ENCODE peak calls at places on chromosomes 2 and 18, in six cellular contexts. One of them, this sample, is unnamed.

GRCh38 chr2:187165936-187166335 is 282.1 kb downstream of the CALCRL start:
- DNase-seq in tibial nerve: no peak
- DNase-seq in K562: no peak
- DNase-seq in uterus: no peak
- DNase-seq in A549: no peak
- DNase-seq in Peyer's patch: no peak
- DNase-seq in this sample: no peak

GRCh38 chr2:150339282-150339681 is 148.2 kb downstream of the RND3 start:
- DNase-seq in tibial nerve: no peak
- DNase-seq in K562: no peak
- DNase-seq in uterus: no peak
- DNase-seq in A549: no peak
- DNase-seq in Peyer's patch: no peak
- DNase-seq in this sample: no peak

GRCh38 chr2:143928613-143929012 is 591.3 kb downstream of the ZEB2 start:
- DNase-seq in tibial nerve: no peak
- DNase-seq in K562: no peak
- DNase-seq in uterus: no peak
- DNase-seq in A549: no peak
- DNase-seq in Peyer's patch: no peak
- DNase-seq in this sample: no peak

GRCh38 chr2:215423928-215424540 is 11.8 kb downstream of the FN1 start:
- DNase-seq in tibial nerve: no peak
- DNase-seq in K562: no peak
- DNase-seq in uterus: no peak
- DNase-seq in A549: no peak
- DNase-seq in Peyer's patch: no peak
- DNase-seq in this sample: no peak

GRCh38 chr2:17752892-17753802 is 463 bp downstream of the SMC6 start:
- DNase-seq in tibial nerve: no peak
- DNase-seq in K562: peak; percentile 67
- DNase-seq in uterus: no peak
- DNase-seq in A549: peak; percentile 83
- DNase-seq in Peyer's patch: peak; percentile 68
- DNase-seq in this sample: peak; percentile 6

GRCh38 chr2:19120941-19121750 is 237.3 kb downstream of the OSR1 start:
- DNase-seq in tibial nerve: peak; percentile 44
- DNase-seq in K562: no peak
- DNase-seq in uterus: no peak
- DNase-seq in A549: no peak
- DNase-seq in Peyer's patch: no peak
- DNase-seq in this sample: peak; percentile 57

GRCh38 chr2:215921884-215922283 is 91.5 kb downstream of the MREG start:
- DNase-seq in tibial nerve: no peak
- DNase-seq in K562: no peak
- DNase-seq in uterus: no peak
- DNase-seq in A549: peak; percentile 31
- DNase-seq in Peyer's patch: peak; percentile 52
- DNase-seq in this sample: no peak

GRCh38 chr2:112293636-112294401 is 18.4 kb downstream of the ZC3H6 start:
- DNase-seq in tibial nerve: no peak
- DNase-seq in K562: no peak
- DNase-seq in uterus: no peak
- DNase-seq in A549: no peak
- DNase-seq in Peyer's patch: no peak
- DNase-seq in this sample: no peak

GRCh38 chr18:33076601-33077000 is 303.8 kb upstream of the KLHL14 start:
- DNase-seq in tibial nerve: no peak
- DNase-seq in K562: no peak
- DNase-seq in uterus: no peak
- DNase-seq in A549: no peak
- DNase-seq in Peyer's patch: no peak
- DNase-seq in this sample: no peak

GRCh38 chr2:203949228-203949627 is 12.7 kb downstream of the ICOS start:
- DNase-seq in tibial nerve: no peak
- DNase-seq in K562: no peak
- DNase-seq in uterus: no peak
- DNase-seq in A549: no peak
- DNase-seq in Peyer's patch: no peak
- DNase-seq in this sample: no peak

GRCh38 chr18:55435592-55435991 is 152.4 kb downstream of the TCF4 start:
- DNase-seq in tibial nerve: no peak
- DNase-seq in K562: no peak
- DNase-seq in uterus: no peak
- DNase-seq in A549: no peak
- DNase-seq in Peyer's patch: no peak
- DNase-seq in this sample: no peak

GRCh38 chr2:185687967-185688366 is 50.6 kb upstream of the FSIP2 start:
- DNase-seq in tibial nerve: no peak
- DNase-seq in K562: no peak
- DNase-seq in uterus: no peak
- DNase-seq in A549: no peak
- DNase-seq in Peyer's patch: no peak
- DNase-seq in this sample: no peak

GRCh38 chr18:39350916-39351315 is 1785.3 kb upstream of the CELF4 start:
- DNase-seq in tibial nerve: no peak
- DNase-seq in K562: no peak
- DNase-seq in uterus: no peak
- DNase-seq in A549: no peak
- DNase-seq in Peyer's patch: no peak
- DNase-seq in this sample: no peak

GRCh38 chr2:24201496-24201895 is 26.6 kb downstream of the FAM228A start:
- DNase-seq in tibial nerve: no peak
- DNase-seq in K562: no peak
- DNase-seq in uterus: no peak
- DNase-seq in A549: no peak
- DNase-seq in Peyer's patch: no peak
- DNase-seq in this sample: no peak

GRCh38 chr18:34159691-34160185 is 65.0 kb downstream of the NOL4 start:
- DNase-seq in tibial nerve: no peak
- DNase-seq in K562: no peak
- DNase-seq in uterus: no peak
- DNase-seq in A549: no peak
- DNase-seq in Peyer's patch: no peak
- DNase-seq in this sample: no peak

GRCh38 chr2:239292531-239292930 is 108.3 kb downstream of the HDAC4 start:
- DNase-seq in tibial nerve: no peak
- DNase-seq in K562: no peak
- DNase-seq in uterus: no peak
- DNase-seq in A549: no peak
- DNase-seq in Peyer's patch: no peak
- DNase-seq in this sample: no peak

DNA sequence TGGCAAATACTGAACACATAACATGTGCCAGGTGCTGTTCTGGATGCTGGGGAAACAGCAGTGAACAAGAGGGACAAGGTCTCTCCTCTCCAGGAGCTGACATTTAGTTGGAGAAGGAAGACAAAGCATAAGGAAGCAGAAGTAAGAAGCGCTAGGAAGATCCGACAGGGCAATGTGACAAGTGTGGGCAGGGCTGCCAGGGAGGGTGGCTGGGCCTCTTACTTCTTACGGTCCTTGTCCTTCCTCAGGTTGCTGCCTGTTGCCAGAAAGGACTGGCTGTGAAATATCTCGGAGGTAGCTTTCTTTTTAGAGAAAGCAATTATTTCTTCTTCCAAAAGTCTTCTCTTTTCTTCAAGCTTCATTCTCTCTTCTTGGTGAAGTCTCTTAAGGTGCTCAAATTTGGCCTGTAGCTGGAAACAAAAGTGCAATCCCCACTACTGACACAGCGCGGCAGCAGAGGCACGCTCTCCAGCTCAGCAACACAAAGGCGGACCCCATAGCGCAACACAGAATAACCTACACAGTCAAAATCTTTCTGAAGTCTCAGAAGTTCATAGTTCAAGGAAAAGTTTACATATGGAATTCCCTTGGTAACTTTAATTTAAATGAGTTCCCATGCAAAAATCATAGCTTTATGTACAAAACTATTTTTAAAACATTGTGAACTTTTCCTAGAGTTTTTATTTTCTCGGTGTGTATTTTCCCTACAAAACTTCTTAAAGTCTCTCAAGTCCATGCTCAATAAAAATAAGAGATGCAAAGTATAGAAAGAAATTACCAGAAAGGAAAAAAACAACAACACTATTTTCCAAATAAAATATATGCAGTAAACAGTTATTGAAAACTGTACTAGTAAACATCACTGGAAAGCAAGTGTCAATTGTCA is 67.7 kb downstream of the SEPTIN10 start:
- DNase-seq in tibial nerve: peak; percentile 80
- DNase-seq in K562: peak; percentile 40
- DNase-seq in uterus: peak; percentile 79
- DNase-seq in A549: peak; percentile 69
- DNase-seq in Peyer's patch: peak; percentile 75
- DNase-seq in this sample: no peak
- TF ChIP-seq POLR2A in tibial nerve: no peak
- TF ChIP-seq POLR2A in K562: no peak
- TF ChIP-seq POLR2A in uterus: no peak
- TF ChIP-seq POLR2A in A549: no peak
- TF ChIP-seq POLR2A in Peyer's patch: no peak
- TF ChIP-seq POLR2A in this sample: no peak

DNA sequence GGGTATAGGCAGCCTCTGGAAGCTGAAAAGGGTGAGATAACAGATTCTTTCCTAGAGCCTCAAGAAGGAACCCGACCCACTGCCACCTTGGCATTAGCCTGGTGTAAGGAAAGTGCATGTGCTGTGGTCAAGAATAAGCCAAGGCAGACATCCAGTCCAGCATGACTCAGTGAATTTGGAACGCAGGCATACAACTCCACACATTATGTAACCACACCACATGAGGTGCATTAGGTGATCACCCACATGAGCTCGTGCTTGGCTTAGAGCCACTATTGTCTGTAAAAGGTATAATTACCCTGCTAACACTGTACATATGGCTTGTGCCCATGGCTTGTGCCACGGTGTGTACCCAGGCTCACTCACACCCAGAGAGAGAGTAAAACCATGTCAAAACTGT is 583.7 kb upstream of the HNMT start:
- DNase-seq in tibial nerve: no peak
- DNase-seq in K562: no peak
- DNase-seq in uterus: no peak
- DNase-seq in A549: no peak
- DNase-seq in Peyer's patch: no peak
- DNase-seq in this sample: no peak
- TF ChIP-seq POLR2A in tibial nerve: no peak
- TF ChIP-seq POLR2A in K562: no peak
- TF ChIP-seq POLR2A in uterus: no peak
- TF ChIP-seq POLR2A in A549: no peak
- TF ChIP-seq POLR2A in Peyer's patch: no peak
- TF ChIP-seq POLR2A in this sample: no peak

GRCh38 chr2:66433695-66433944 is 1.3 kb upstream of the MEIS1 start:
- DNase-seq in tibial nerve: no peak
- DNase-seq in K562: no peak
- DNase-seq in uterus: no peak
- DNase-seq in A549: no peak
- DNase-seq in Peyer's patch: no peak
- DNase-seq in this sample: no peak

GRCh38 chr2:66433945-66434678 is 813 bp upstream of the MEIS1 start:
- DNase-seq in tibial nerve: no peak
- DNase-seq in K562: peak; percentile 43
- DNase-seq in uterus: peak; percentile 59
- DNase-seq in A549: peak; percentile 68
- DNase-seq in Peyer's patch: peak; percentile 56
- DNase-seq in this sample: peak; percentile 23

GRCh38 chr2:66435963-66436362 is 1.0 kb downstream of the MEIS1 start:
- DNase-seq in tibial nerve: no peak
- DNase-seq in K562: no peak
- DNase-seq in uterus: no peak
- DNase-seq in A549: no peak
- DNase-seq in Peyer's patch: no peak
- DNase-seq in this sample: no peak

GRCh38 chr2:66435549-66435875 is 587 bp downstream of the MEIS1 start:
- DNase-seq in tibial nerve: no peak
- DNase-seq in K562: peak; percentile 33
- DNase-seq in uterus: no peak
- DNase-seq in A549: no peak
- DNase-seq in Peyer's patch: no peak
- DNase-seq in this sample: no peak

DNA sequence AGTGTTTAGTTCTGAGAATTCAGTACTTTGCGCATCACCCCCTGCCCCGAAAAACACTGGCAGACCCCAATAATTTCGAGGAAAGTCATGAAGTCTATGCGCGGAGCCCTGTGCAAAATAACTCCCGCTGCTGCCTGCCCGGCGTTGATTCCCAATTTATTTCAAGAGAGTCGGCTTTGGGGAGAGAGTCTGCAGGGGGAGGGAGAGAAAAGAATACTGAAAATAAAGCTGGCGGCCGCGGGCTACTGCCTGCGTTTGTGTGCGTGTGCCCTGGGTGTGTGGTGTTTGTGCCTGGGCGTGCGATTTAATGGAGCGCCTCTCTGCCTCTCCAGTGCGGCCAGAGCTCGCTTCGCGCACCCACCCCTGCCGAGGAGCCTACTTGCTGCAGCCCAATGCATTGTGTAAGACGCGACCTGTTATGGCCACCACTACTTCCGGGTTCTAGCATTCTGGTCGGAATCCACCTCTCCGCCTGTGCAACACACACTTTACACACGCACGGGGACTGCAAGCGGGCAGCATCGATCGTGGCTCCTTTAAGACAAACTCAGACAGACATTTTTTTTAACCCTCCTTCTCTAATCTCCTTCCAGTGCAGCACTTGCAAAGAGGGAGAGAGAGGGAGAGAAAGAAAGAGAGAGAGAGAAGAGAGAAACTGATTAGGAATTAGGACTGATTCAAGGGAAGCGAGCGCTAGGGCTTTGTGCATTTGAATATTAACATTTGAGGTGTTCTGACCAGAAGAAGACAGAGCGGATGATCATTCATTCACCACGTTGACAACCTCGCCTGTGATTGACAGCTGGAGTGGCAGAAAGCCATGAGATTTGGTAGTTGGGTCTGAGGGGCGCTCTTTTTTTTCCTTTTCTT is at the start of gene MEIS1:
- DNase-seq in tibial nerve: peak; percentile 86
- DNase-seq in K562: peak; percentile 87
- DNase-seq in uterus: peak; percentile 95
- DNase-seq in A549: peak; percentile 95
- DNase-seq in Peyer's patch: peak; percentile 85
- DNase-seq in this sample: peak; percentile 83
- TF ChIP-seq POLR2A in tibial nerve: peak; percentile 86
- TF ChIP-seq POLR2A in K562: peak; percentile 82
- TF ChIP-seq POLR2A in uterus: peak; percentile 97
- TF ChIP-seq POLR2A in A549: peak; percentile 91
- TF ChIP-seq POLR2A in Peyer's patch: peak; percentile 68
- TF ChIP-seq POLR2A in this sample: peak; percentile 60

GRCh38 chr2:47354817-47355653 is 47.9 kb upstream of the MSH2 start:
- DNase-seq in tibial nerve: no peak
- DNase-seq in K562: no peak
- DNase-seq in uterus: no peak
- DNase-seq in A549: no peak
- DNase-seq in Peyer's patch: no peak
- DNase-seq in this sample: no peak
- TF ChIP-seq POLR2A in tibial nerve: no peak
- TF ChIP-seq POLR2A in K562: no peak
- TF ChIP-seq POLR2A in uterus: no peak
- TF ChIP-seq POLR2A in A549: no peak
- TF ChIP-seq POLR2A in Peyer's patch: peak; percentile 92
- TF ChIP-seq POLR2A in this sample: no peak

This sample was measured in H54.